ENCODE peak calls at places on chromosome 18, in five cellular contexts. N is GM10248, E is dorsolateral prefrontal cortex, C is kidney, R is right atrium auricular region. P is an unnamed sample.

GRCh38 chr18:35060092-35060491 is 18.9 kb downstream of the MAPRE2 start:
- DNase-seq in E (no peak), C (no peak), R (no peak), N (no peak), P (no peak)

GRCh38 chr18:23970161-23971153 is 44.1 kb upstream of the TTC39C start:
- DNase-seq in R (no peak), C (no peak), E (no peak), N (no peak), P (no peak)

GRCh38 chr18:8277270-8277669 is 332.0 kb upstream of the RAB12 start:
- DNase-seq in E (no peak), N (no peak), C (no peak), R (no peak), P (no peak)

GRCh38 chr18:46211816-46212215 is 107.6 kb downstream of the HAUS1 start:
- DNase-seq in E (no peak), C (no peak), N (peak; percentile 27), R (no peak), P (peak; percentile 50)

GRCh38 chr18:8800876-8801262 is 95.5 kb downstream of the MTCL1 start:
- DNase-seq in N (no peak), C (no peak), R (no peak), E (no peak), P (no peak)

GRCh38 chr18:52339891-52340371 is at the start of gene DCC:
- DNase-seq in C (peak; percentile 43), R (no peak), N (peak; percentile 28), E (peak; percentile 81), P (no peak)

GRCh38 chr18:49628119-49628518 is 66.3 kb downstream of the LIPG start:
- DNase-seq in R (no peak), N (no peak), C (no peak), E (no peak), P (no peak)

GRCh38 chr18:21000667-21001066 is 110.9 kb downstream of the ROCK1 start:
- DNase-seq in E (no peak), C (no peak), R (no peak), N (no peak), P (no peak)

GRCh38 chr18:54742120-54742519 is 86.2 kb upstream of the RAB27B start:
- DNase-seq in E (no peak), N (no peak), R (no peak), C (no peak), P (no peak)

GRCh38 chr18:46109386-46109785 is 5.2 kb downstream of the HAUS1 start:
- DNase-seq in C (no peak), R (no peak), E (no peak), N (no peak), P (no peak)

GRCh38 chr18:55290898-55291297 is 297.1 kb downstream of the TCF4 start:
- DNase-seq in C (no peak), E (no peak), R (no peak), N (no peak), P (no peak)

GRCh38 chr18:52046842-52047241 is 293.2 kb upstream of the DCC start:
- DNase-seq in N (no peak), E (no peak), C (no peak), R (no peak), P (no peak)

GRCh38 chr18:69469444-69469919 is 68.8 kb downstream of the DOK6 start:
- DNase-seq in N (no peak), R (no peak), E (no peak), C (peak; percentile 64), P (peak; percentile 23)

GRCh38 chr18:13124411-13124810 is 94.1 kb upstream of the LDLRAD4 start:
- DNase-seq in N (no peak), R (no peak), E (no peak), C (no peak), P (no peak)

GRCh38 chr18:54734059-54734458 is 94.2 kb upstream of the RAB27B start:
- DNase-seq in R (no peak), N (no peak), C (no peak), E (no peak), P (no peak)

GRCh38 chr18:68148862-68149261 is 566.0 kb downstream of the TMX3 start:
- DNase-seq in E (no peak), R (no peak), C (no peak), N (no peak), P (no peak)

GRCh38 chr18:58299936-58300335 is 255.9 kb downstream of the NEDD4L start:
- DNase-seq in R (no peak), N (no peak), E (no peak), C (no peak), P (no peak)

GRCh38 chr18:54020346-54020745 is 204.1 kb downstream of the MBD2 start:
- DNase-seq in R (no peak), C (no peak), E (no peak), N (no peak), P (no peak)

GRCh38 chr18:30658306-30658705 is 384.2 kb downstream of the DSC3 start:
- DNase-seq in N (no peak), E (no peak), C (no peak), R (no peak), P (no peak)

GRCh38 chr18:57806201-57806890 is 3.2 kb upstream of the ATP8B1 start:
- DNase-seq in R (peak; percentile 50), E (no peak), N (no peak), C (no peak), P (no peak)

GRCh38 chr18:3257627-3258120 is 4.3 kb upstream of the MYL12B start:
- DNase-seq in R (no peak), E (no peak), N (no peak), C (no peak), P (no peak)

GRCh38 chr18:34783485-34783884 is 73.4 kb downstream of the DTNA start:
- DNase-seq in N (no peak), R (no peak), E (no peak), C (no peak), P (no peak)

GRCh38 chr18:35458677-35459441 is 38.9 kb downstream of the INO80C start:
- DNase-seq in E (no peak), N (no peak), R (peak; percentile 83), C (peak; percentile 87), P (peak; percentile 38)

GRCh38 chr18:12394428-12394827 is 13.3 kb upstream of the PRELID3A start:
- DNase-seq in R (no peak), N (no peak), E (no peak), C (no peak), P (no peak)

GRCh38 chr18:33749831-33750230 is 171.8 kb downstream of the ASXL3 start:
- DNase-seq in R (no peak), E (peak; percentile 45), N (no peak), C (no peak), P (no peak)

GRCh38 chr18:33746261-33746660 is 168.2 kb downstream of the ASXL3 start:
- DNase-seq in R (no peak), E (peak; percentile 49), N (no peak), C (no peak), P (no peak)

GRCh38 chr18:33744032-33744697 is 166.1 kb downstream of the ASXL3 start:
- DNase-seq in R (no peak), C (no peak), E (no peak), N (no peak), P (no peak)

DNA sequence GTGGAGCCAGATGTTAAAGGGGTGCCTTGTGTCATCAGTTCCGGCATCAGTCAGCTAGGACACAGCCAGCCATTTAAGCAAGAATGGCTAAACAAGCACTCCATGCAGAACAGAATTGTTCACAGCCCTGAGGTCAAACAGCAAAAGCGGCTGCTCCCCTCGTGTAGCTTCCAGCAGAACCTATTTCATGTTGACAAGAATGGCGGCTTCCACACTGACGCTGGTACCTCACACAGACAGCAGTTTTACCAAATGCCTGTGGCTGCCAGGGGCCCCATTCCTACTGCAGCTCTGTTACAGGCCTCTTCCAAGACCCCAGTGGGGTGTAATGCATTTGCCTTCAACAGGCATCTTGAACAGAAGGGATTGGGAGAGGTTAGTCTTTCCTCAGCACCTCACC is 167.4 kb downstream of the ASXL3 start:
- DNase-seq in C (no peak), N (no peak), E (peak; percentile 40), R (no peak), P (no peak)
- TF ChIP-seq CTCF in C (no peak), N (no peak), E (no peak), R (no peak), P (no peak)

GRCh38 chr18:62989195-62989594 is 273.9 kb downstream of the PHLPP1 start:
- DNase-seq in N (no peak), C (no peak), R (no peak), E (no peak), P (no peak)

GRCh38 chr18:62991389-62991788 is 276.0 kb downstream of the PHLPP1 start:
- DNase-seq in C (no peak), R (no peak), N (no peak), E (no peak), P (no peak)

GRCh38 chr18:62992877-62993365 is 277.6 kb downstream of the PHLPP1 start:
- DNase-seq in N (no peak), E (no peak), C (no peak), R (no peak), P (no peak)

GRCh38 chr18:62990653-62991052 is 275.3 kb downstream of the PHLPP1 start:
- DNase-seq in R (no peak), E (no peak), C (no peak), N (no peak), P (no peak)

DNA sequence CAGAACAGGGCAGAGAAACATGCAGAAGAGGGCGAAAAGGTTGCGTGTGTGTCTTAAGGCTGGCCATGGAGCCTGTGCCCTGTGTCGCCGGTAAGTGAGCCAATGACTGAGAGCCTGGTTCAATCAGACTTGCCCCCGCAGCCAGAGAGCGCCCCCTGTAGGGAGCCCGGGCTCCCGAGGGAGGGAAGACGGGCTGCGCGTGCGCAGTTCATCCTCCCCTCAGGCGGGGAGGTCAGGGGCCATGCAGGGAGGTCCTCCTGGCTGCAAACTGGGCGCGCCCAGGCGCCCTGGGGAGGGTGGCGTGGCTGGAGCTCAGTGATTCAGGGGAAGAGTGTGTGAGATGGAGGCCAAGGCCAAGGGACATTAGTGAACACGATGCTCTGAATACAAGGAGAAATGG is 276.6 kb downstream of the PHLPP1 start:
- DNase-seq in E (no peak), R (no peak), N (no peak), C (no peak), P (no peak)
- TF ChIP-seq CTCF in E (no peak), R (no peak), N (no peak), C (no peak), P (no peak)

GRCh38 chr18:32029558-32029957 is 10.9 kb downstream of the RNF125 start:
- DNase-seq in R (no peak), N (no peak), E (no peak), C (no peak), P (no peak)

GRCh38 chr18:32021756-32022564 is 3.3 kb downstream of the RNF125 start:
- DNase-seq in C (no peak), R (no peak), E (no peak), N (no peak), P (no peak)

GRCh38 chr18:32025744-32026143 is 7.1 kb downstream of the RNF125 start:
- DNase-seq in N (no peak), R (no peak), E (no peak), C (no peak), P (no peak)

GRCh38 chr18:32026491-32027086 is 8.0 kb downstream of the RNF125 start:
- DNase-seq in N (no peak), E (no peak), R (no peak), C (no peak), P (no peak)
- TF ChIP-seq CTCF in N (no peak), E (no peak), R (no peak), C (no peak), P (no peak)

DNA sequence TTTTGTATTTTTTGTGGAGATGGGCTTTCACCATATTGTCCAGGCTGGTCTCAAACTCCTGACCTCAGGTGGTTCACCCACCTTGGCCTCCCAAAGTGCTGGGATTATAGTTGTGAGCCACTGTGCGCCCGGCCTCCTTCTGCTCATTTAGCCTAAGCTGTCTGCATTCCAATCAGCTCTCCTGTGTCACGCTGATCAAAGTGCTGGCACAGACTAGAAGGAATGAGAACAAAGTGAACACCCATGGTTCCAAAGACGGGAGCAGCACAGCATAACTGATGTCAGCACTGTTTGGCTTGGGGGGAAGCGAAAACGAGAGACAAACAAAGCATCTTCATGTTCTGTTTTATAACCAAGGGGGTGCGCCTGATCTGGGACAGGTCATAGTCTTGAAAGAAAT is 43.3 kb downstream of the DIPK1C start:
- DNase-seq in N (no peak), R (no peak), E (no peak), C (no peak), P (no peak)
- TF ChIP-seq CTCF in N (no peak), R (no peak), E (no peak), C (no peak), P (no peak)

P was measured in GM13976.